ENCODE peak calls at places on chromosomes 4 and X, in five cellular contexts. One of them, this sample, is unnamed.

GRCh38 chrX:37509349-37509748 is 62.1 kb upstream of the LANCL3 start:
- DNase-seq in adipocyte: peak; percentile 1
- DNase-seq in MM.1S: peak; percentile 7
- DNase-seq in mesendoderm: peak; percentile 16
- DNase-seq in neural progenitor cell: peak; percentile 24
- DNase-seq in this sample: peak; percentile 5

GRCh38 chrX:154082396-154083133 is 15.0 kb downstream of the MECP2 start:
- DNase-seq in adipocyte: peak; percentile 72
- DNase-seq in MM.1S: no peak
- DNase-seq in mesendoderm: no peak
- DNase-seq in neural progenitor cell: no peak
- DNase-seq in this sample: peak; percentile 77

GRCh38 chrX:155645180-155645579 is 32.4 kb upstream of the TMLHE start:
- DNase-seq in adipocyte: no peak
- DNase-seq in MM.1S: peak; percentile 13
- DNase-seq in mesendoderm: peak; percentile 57
- DNase-seq in neural progenitor cell: no peak
- DNase-seq in this sample: no peak

GRCh38 chr4:150569384-150569987 is 12.5 kb upstream of the MAB21L2 start:
- DNase-seq in adipocyte: peak; percentile 85
- DNase-seq in MM.1S: no peak
- DNase-seq in mesendoderm: no peak
- DNase-seq in neural progenitor cell: no peak
- DNase-seq in this sample: peak; percentile 63

GRCh38 chrX:18291006-18291545 is 63.4 kb downstream of the SCML2 start:
- DNase-seq in adipocyte: peak; percentile 8
- DNase-seq in MM.1S: no peak
- DNase-seq in mesendoderm: no peak
- DNase-seq in neural progenitor cell: no peak
- DNase-seq in this sample: peak; percentile 14

GRCh38 chrX:47232197-47232802 is 509 bp upstream of the USP11 start:
- DNase-seq in adipocyte: peak; percentile 4
- DNase-seq in MM.1S: no peak
- DNase-seq in mesendoderm: no peak
- DNase-seq in neural progenitor cell: no peak
- DNase-seq in this sample: no peak

GRCh38 chr4:46931981-46932380 is 22.9 kb upstream of the COX7B2 start:
- DNase-seq in adipocyte: peak; percentile 61
- DNase-seq in MM.1S: peak; percentile 53
- DNase-seq in mesendoderm: peak; percentile 68
- DNase-seq in neural progenitor cell: peak; percentile 58
- DNase-seq in this sample: peak; percentile 45

GRCh38 chr4:177131736-177132135 is 177.9 kb upstream of the NEIL3 start:
- DNase-seq in adipocyte: no peak
- DNase-seq in MM.1S: no peak
- DNase-seq in mesendoderm: no peak
- DNase-seq in neural progenitor cell: no peak
- DNase-seq in this sample: no peak

GRCh38 chr4:56550642-56551041 is 45.1 kb downstream of the ARL9 start:
- DNase-seq in adipocyte: no peak
- DNase-seq in MM.1S: no peak
- DNase-seq in mesendoderm: no peak
- DNase-seq in neural progenitor cell: no peak
- DNase-seq in this sample: no peak

GRCh38 chrX:143472334-143472938 is 44.8 kb downstream of the SPANXN3 start:
- DNase-seq in adipocyte: no peak
- DNase-seq in MM.1S: no peak
- DNase-seq in mesendoderm: no peak
- DNase-seq in neural progenitor cell: no peak
- DNase-seq in this sample: no peak

GRCh38 chrX:86002076-86002896 is 45.1 kb downstream of the CHM start:
- DNase-seq in adipocyte: no peak
- DNase-seq in MM.1S: peak; percentile 73
- DNase-seq in mesendoderm: peak; percentile 90
- DNase-seq in neural progenitor cell: peak; percentile 87
- DNase-seq in this sample: peak; percentile 49

GRCh38 chrX:84047339-84047738 is 140.7 kb downstream of the RPS6KA6 start:
- DNase-seq in adipocyte: no peak
- DNase-seq in MM.1S: no peak
- DNase-seq in mesendoderm: peak; percentile 7
- DNase-seq in neural progenitor cell: no peak
- DNase-seq in this sample: no peak

GRCh38 chr4:165584916-165585315 is 206.1 kb downstream of the CPE start:
- DNase-seq in adipocyte: no peak
- DNase-seq in MM.1S: no peak
- DNase-seq in mesendoderm: no peak
- DNase-seq in neural progenitor cell: no peak
- DNase-seq in this sample: no peak

GRCh38 chr4:168797176-168797575 is 212.9 kb downstream of the CBR4 start:
- DNase-seq in adipocyte: peak; percentile 85
- DNase-seq in MM.1S: no peak
- DNase-seq in mesendoderm: no peak
- DNase-seq in neural progenitor cell: no peak
- DNase-seq in this sample: peak; percentile 91

GRCh38 chrX:46574941-46575381 is 1.4 kb downstream of the CHST7 start:
- DNase-seq in adipocyte: peak; percentile 39
- DNase-seq in MM.1S: peak; percentile 62
- DNase-seq in mesendoderm: no peak
- DNase-seq in neural progenitor cell: peak; percentile 55
- DNase-seq in this sample: peak; percentile 35

GRCh38 chr4:41550308-41550707 is 12.4 kb downstream of the LIMCH1 start:
- DNase-seq in adipocyte: no peak
- DNase-seq in MM.1S: no peak
- DNase-seq in mesendoderm: no peak
- DNase-seq in neural progenitor cell: no peak
- DNase-seq in this sample: no peak

DNA sequence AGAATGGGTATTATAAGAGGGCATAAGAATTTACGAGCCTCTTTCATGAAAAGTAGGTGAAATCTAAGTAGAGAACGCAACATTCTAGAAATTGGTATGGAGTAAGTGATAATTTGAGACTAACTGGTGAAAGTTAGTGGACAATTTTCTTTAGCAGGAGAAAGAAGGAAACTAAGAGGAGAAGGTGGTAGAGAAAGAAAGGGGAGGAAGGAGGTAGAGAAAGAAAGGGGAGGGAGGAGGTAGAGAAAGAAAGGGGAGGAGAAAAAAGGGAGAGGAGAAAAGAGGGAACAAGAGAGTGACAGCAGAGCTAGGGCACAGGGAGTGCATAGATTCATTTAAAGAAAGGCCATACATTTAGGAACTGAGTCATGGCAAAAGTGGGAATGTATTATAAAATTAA is 94.1 kb downstream of the RNF150 start:
- DNase-seq in adipocyte: no peak
- DNase-seq in MM.1S: no peak
- DNase-seq in mesendoderm: no peak
- DNase-seq in neural progenitor cell: no peak
- DNase-seq in this sample: no peak
- H3K9ac ChIP-seq in adipocyte: no peak overlapping the region
- H3K9ac ChIP-seq in MM.1S: no peak overlapping the region
- H3K9ac ChIP-seq in mesendoderm: no peak overlapping the region
- H3K9ac ChIP-seq in neural progenitor cell: no peak overlapping the region
- H3K9ac ChIP-seq in this sample: no peak overlapping the region

GRCh38 chr4:185738038-185738552 is 73.9 kb downstream of the SORBS2 start:
- DNase-seq in adipocyte: peak; percentile 96
- DNase-seq in MM.1S: no peak
- DNase-seq in mesendoderm: no peak
- DNase-seq in neural progenitor cell: no peak
- DNase-seq in this sample: peak; percentile 92

GRCh38 chr4:185734930-185735329 is 77.1 kb downstream of the SORBS2 start:
- DNase-seq in adipocyte: no peak
- DNase-seq in MM.1S: no peak
- DNase-seq in mesendoderm: no peak
- DNase-seq in neural progenitor cell: no peak
- DNase-seq in this sample: no peak

GRCh38 chr4:185735887-185736286 is 76.1 kb downstream of the SORBS2 start:
- DNase-seq in adipocyte: no peak
- DNase-seq in MM.1S: no peak
- DNase-seq in mesendoderm: no peak
- DNase-seq in neural progenitor cell: no peak
- DNase-seq in this sample: no peak

GRCh38 chr4:185738851-185739250 is 73.1 kb downstream of the SORBS2 start:
- DNase-seq in adipocyte: peak; percentile 50
- DNase-seq in MM.1S: no peak
- DNase-seq in mesendoderm: peak; percentile 69
- DNase-seq in neural progenitor cell: no peak
- DNase-seq in this sample: no peak

GRCh38 chr4:185737489-185738037 is 74.4 kb downstream of the SORBS2 start:
- DNase-seq in adipocyte: no peak
- DNase-seq in MM.1S: no peak
- DNase-seq in mesendoderm: no peak
- DNase-seq in neural progenitor cell: no peak
- DNase-seq in this sample: no peak
- H3K4me3 ChIP-seq in adipocyte: peak overlapping the region; percentile 75
- H3K4me3 ChIP-seq in MM.1S: no peak overlapping the region
- H3K4me3 ChIP-seq in mesendoderm: no peak overlapping the region
- H3K4me3 ChIP-seq in neural progenitor cell: no peak overlapping the region
- H3K4me3 ChIP-seq in this sample: no peak overlapping the region

DNA sequence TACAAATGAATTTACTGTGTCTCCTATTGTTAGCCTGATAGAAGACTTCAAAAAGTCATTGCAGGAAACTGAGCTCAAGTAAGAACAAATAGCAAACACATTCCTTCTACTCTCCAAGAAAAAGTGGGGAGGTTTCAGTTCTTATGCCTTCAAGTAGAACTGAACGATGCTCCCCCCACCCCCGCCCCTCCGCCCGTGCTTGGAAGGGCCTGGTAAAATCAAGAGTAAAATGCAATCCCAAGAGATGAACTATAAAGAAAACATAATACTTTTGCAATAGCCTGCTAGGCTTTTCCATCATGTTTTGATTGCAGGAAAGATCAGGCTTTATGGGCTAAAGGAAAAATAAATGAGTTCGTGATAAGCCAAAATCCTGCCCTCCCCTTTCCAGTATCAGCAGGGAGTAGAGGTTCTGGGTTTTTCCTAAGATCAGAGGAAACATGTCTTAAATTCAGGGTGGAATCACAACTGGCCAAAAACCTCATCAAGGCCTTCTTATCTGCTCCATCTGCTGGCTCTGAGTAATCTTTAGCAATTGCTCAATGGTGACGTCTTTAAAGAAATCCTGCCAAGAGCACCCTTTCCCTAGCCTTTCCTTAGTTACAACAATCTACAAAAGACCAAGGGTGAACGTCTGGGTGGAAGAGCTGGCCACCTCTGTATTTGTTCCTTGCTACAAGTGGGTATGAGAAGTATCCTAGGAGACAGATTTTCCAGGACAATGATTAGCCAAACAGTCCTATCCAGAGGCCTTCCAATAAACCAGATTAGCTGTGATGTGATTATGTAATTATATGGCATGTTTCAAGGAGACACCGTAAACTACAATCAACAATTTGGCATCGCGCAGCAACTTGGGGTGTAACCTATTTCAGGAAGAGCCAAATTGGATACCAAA is 66.3 kb upstream of the FAM9C start:
- DNase-seq in adipocyte: peak; percentile 93
- DNase-seq in MM.1S: no peak
- DNase-seq in mesendoderm: peak; percentile 50
- DNase-seq in neural progenitor cell: no peak
- DNase-seq in this sample: peak; percentile 95
- H3K9ac ChIP-seq in adipocyte: peak overlapping the region; percentile 65
- H3K9ac ChIP-seq in MM.1S: no peak overlapping the region
- H3K9ac ChIP-seq in mesendoderm: no peak overlapping the region
- H3K9ac ChIP-seq in neural progenitor cell: no peak overlapping the region
- H3K9ac ChIP-seq in this sample: no peak overlapping the region

GRCh38 chrX:102650903-102651241 is 411 bp upstream of the GPRASP1 start:
- DNase-seq in adipocyte: no peak
- DNase-seq in MM.1S: no peak
- DNase-seq in mesendoderm: no peak
- DNase-seq in neural progenitor cell: no peak
- DNase-seq in this sample: no peak
- H3K4me3 ChIP-seq in adipocyte: peak overlapping the region; percentile 78
- H3K4me3 ChIP-seq in MM.1S: no peak overlapping the region
- H3K4me3 ChIP-seq in mesendoderm: no peak overlapping the region
- H3K4me3 ChIP-seq in neural progenitor cell: peak overlapping the region; percentile 59
- H3K4me3 ChIP-seq in this sample: peak overlapping the region; percentile 52

DNA sequence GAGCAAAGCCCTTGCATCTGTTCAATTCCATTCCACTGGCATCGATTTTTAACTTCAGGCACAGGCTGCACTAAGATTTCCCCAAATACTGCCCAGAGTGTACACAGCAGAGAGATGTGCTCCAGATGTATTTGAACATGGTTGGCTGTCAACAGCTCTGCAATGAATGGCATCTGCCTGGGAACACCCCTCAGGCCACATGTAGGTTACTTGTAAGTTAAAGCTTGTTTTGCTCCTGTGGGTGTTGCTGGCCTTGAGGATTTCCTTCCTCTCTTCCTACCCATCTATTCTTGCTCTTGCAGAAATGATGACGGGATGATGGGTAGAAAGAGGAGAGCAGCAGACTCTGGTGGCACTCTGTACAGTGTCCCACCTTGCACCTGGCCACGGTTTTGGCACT is 69.3 kb upstream of the HELT start:
- DNase-seq in adipocyte: no peak
- DNase-seq in MM.1S: no peak
- DNase-seq in mesendoderm: no peak
- DNase-seq in neural progenitor cell: no peak
- DNase-seq in this sample: no peak
- H3K9ac ChIP-seq in adipocyte: no peak overlapping the region
- H3K9ac ChIP-seq in MM.1S: no peak overlapping the region
- H3K9ac ChIP-seq in mesendoderm: no peak overlapping the region
- H3K9ac ChIP-seq in neural progenitor cell: no peak overlapping the region
- H3K9ac ChIP-seq in this sample: no peak overlapping the region

DNA sequence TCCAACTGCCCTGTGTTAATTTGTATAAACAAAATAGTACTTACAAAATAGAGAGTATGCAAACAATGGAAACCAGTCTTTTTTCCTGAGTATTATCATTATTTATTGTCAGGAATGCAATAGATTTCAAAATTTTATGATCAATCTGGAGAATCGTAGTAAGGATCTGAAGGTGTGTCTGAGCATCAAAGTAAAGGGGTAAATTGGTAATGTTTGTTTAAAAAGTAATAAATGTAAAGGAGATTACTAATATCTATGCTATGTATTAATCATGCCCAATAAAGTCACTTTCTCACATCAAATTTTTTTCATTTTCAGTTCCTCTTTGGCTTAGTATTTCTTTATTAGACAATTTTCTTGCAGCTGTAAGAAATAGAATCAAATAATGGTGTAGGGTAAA is 1507.1 kb upstream of the PCDH7 start:
- DNase-seq in adipocyte: no peak
- DNase-seq in MM.1S: no peak
- DNase-seq in mesendoderm: no peak
- DNase-seq in neural progenitor cell: no peak
- DNase-seq in this sample: no peak
- H3K4me3 ChIP-seq in adipocyte: no peak overlapping the region
- H3K4me3 ChIP-seq in MM.1S: no peak overlapping the region
- H3K4me3 ChIP-seq in mesendoderm: no peak overlapping the region
- H3K4me3 ChIP-seq in neural progenitor cell: no peak overlapping the region
- H3K4me3 ChIP-seq in this sample: no peak overlapping the region

This sample was measured in fibroblast of lung.